ENCODE peak calls at places on chromosomes 12 and 14, in six cellular contexts. Q is SK-N-SH, K is H1, V is HepG2, N is HCT116, I is K562. A is an unnamed sample.

GRCh38 chr12:96989916-96990315 is 82.9 kb downstream of the NEDD1 start:
- DNase-seq in V (peak), K (peak), Q (no peak), I (peak), N (peak), A (no peak)

GRCh38 chr14:54807428-54807827 is 95.2 kb downstream of the GCH1 start:
- DNase-seq in K (no peak), N (no peak), V (no peak), Q (no peak), I (no peak), A (no peak)

GRCh38 chr12:107385518-107385917 is 292.2 kb upstream of the CRY1 start:
- DNase-seq in N (no peak), V (no peak), I (no peak), K (no peak), Q (no peak), A (no peak)

GRCh38 chr14:68546839-68547238 is 246.0 kb downstream of the ZFP36L1 start:
- DNase-seq in V (no peak), I (no peak), K (peak), Q (no peak), N (no peak), A (no peak)

GRCh38 chr12:106671840-106672239 is 89.0 kb downstream of the RFX4 start:
- DNase-seq in N (no peak), Q (no peak), V (no peak), I (no peak), K (peak), A (no peak)

GRCh38 chr12:13359636-13360035 is 163.1 kb downstream of the EMP1 start:
- DNase-seq in K (no peak), N (no peak), I (no peak), Q (no peak), V (no peak), A (no peak)

GRCh38 chr12:50924439-50925341 is 27.7 kb upstream of the HIGD1C start:
- DNase-seq in N (peak), K (peak), V (peak), Q (peak), I (peak), A (peak)

GRCh38 chr14:102028733-102029132 is 58.1 kb downstream of the HSP90AA1 start:
- DNase-seq in I (no peak), Q (no peak), N (no peak), K (no peak), V (no peak), A (no peak)

GRCh38 chr14:23629831-23630396 is 6.2 kb upstream of the DHRS2 start:
- DNase-seq in N (no peak), V (no peak), Q (no peak), K (no peak), I (no peak), A (no peak)

GRCh38 chr14:104697892-104698583 is 8.6 kb downstream of the INF2 start:
- DNase-seq in I (no peak), N (no peak), V (no peak), Q (no peak), K (no peak), A (no peak)

GRCh38 chr12:60101715-60102114 is 505.9 kb downstream of the SLC16A7 start:
- DNase-seq in I (no peak), Q (no peak), N (no peak), K (no peak), V (no peak), A (no peak)

GRCh38 chr12:21111733-21112132 is 19.3 kb upstream of the SLCO1B1 start:
- DNase-seq in K (no peak), N (no peak), I (no peak), V (no peak), Q (no peak), A (no peak)

GRCh38 chr12:72057330-72057911 is 118.8 kb downstream of the TPH2 start:
- DNase-seq in N (no peak), Q (no peak), K (no peak), I (no peak), V (no peak), A (no peak)

GRCh38 chr14:88919502-88919901 is 95.1 kb downstream of the TTC8 start:
- DNase-seq in V (no peak), I (no peak), Q (no peak), N (no peak), K (no peak), A (no peak)

GRCh38 chr12:93733358-93733757 is 56.2 kb downstream of the CRADD start:
- DNase-seq in K (no peak), Q (no peak), I (no peak), N (no peak), V (no peak), A (no peak)

GRCh38 chr12:10968765-10969456 is 17.8 kb downstream of the TAS2R50 start:
- DNase-seq in I (no peak), Q (no peak), N (no peak), V (no peak), K (no peak), A (no peak)

GRCh38 chr14:33457617-33458016 is 493.3 kb downstream of the EGLN3 start:
- DNase-seq in V (no peak), Q (no peak), N (no peak), I (no peak), K (no peak), A (no peak)

DNA sequence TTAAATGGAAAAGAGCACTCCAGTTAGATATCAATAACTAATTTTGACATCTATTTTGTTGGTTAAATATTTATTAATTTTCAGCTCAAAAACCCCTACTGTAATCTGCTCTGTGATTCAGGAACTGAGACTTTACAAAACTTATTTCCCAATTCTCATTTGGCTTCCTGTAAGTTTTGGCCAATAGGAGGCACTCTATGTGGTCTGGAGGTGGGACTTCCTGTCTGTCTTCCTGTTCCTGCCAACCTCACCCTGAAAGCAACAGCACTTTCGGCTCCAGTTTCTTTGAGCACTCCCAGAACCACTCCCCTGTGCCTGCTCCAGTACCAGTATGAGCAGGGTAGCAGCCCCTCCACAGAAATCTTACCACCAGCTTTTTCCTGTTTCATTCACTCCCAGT is 1027.0 kb downstream of the VRK1 start:
- DNase-seq in K (no peak), N (no peak), V (no peak), I (no peak), Q (no peak), A (no peak)
- TF ChIP-seq JUND in K (no peak), N (no peak), V (no peak), I (no peak), Q (no peak), A (no peak)

GRCh38 chr12:125346361-125346760 is 281.1 kb downstream of the AACS start:
- DNase-seq in K (peak), I (no peak), N (no peak), V (no peak), Q (no peak), A (no peak)
- TF ChIP-seq JUND in K (peak), I (no peak), N (no peak), V (no peak), Q (no peak), A (no peak)

GRCh38 chr12:68400231-68400829 is 68.2 kb upstream of the MDM1 start:
- DNase-seq in N (no peak), K (no peak), Q (no peak), I (no peak), V (no peak), A (no peak)
- TF ChIP-seq JUND in N (no peak), K (no peak), Q (no peak), I (no peak), V (no peak), A (no peak)

DNA sequence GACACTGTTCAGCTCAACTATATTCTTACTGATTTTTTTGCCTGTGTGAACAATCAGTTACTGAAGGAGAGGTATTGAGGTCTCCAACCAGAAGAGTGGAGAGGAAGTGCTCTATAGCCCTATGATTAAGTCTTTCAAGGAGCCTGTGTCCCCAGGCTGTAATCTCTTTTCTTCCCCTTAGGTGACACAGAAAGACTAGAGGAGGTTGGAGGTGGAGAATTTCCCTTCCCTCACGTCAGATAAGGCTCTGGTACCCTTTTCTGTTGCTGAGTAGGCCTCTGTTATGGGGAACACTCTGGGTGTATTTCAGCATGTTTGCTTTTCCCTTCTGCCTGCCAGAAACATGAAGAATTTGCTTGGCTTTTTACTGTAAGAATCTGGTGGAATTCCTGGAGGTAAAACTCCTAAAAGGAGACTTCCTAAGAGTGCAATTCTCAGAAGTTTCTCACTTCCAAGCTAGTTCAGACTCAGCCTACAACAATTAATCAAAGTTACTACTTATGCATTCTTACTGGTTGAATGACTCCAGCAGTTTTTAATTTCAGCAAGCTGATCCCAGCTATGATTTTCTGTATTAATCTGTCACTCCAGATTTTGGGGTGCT is 58.3 kb downstream of the SIX1 start:
- DNase-seq in K (no peak), V (no peak), I (no peak), N (no peak), Q (no peak), A (no peak)
- TF ChIP-seq JUND in K (no peak), V (no peak), I (no peak), N (no peak), Q (no peak), A (no peak)

DNA sequence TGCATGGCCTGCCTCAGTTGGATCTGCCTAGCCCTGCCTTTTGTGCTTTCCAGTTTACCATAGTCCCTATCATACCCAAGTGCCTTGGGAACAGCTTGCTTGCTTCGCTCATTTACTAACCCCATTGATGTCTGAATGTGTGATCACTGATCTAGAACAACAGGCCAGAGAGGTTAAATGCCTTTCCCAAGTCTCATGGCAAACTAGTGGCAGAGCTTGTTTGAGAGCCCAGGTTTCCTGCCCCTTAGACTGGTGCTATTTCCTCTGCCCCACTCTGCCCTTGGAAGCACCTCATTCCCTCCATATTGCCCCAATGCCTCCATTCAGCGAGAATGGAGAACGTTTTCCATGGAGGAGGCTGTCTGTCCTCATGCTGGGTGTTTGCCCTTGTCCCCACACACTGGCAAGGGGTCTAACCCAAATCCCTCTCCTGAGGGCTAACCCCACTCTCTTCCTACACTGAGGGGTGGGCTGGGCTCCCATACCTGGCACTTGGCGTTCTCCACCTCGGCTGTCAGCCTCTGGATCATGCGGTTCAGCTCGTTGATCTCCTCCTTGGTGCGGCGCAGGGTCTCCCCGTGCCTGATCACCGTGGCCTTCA is 19.8 kb downstream of the KRT7 start:
- DNase-seq in Q (no peak), I (no peak), K (no peak), N (no peak), V (no peak), A (no peak)
- TF ChIP-seq JUND in Q (no peak), I (no peak), K (no peak), N (no peak), V (no peak), A (no peak)

DNA sequence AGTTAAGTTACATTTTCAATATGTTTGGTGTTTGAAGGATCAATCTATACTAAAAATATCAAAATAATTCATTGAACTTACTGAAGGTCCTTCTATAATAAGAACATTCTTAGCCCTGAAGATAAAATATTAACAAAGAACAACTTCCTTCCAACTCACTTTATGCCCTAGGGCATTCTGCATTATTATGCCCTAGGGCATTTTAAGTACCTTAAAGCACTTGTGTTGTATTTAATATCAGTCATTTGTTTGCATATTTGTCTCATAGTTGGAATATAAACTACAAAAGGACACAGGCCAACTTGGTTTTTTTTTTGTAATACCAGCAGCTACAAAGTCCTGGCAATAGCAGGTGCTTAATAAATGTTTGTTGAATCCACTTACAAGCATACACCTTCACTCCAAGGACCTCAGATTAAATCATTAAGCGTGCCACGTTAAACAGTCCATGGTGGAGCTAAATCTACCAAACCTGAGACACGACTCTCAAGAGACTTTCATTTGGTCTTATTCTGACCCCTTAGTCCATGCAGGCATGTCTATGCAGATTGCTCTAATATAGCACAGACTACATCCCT is 50.7 kb downstream of the EPS8 start:
- DNase-seq in Q (no peak), I (no peak), V (no peak), N (no peak), K (no peak), A (no peak)
- TF ChIP-seq JUND in Q (no peak), I (no peak), V (no peak), N (no peak), K (no peak), A (no peak)

A was measured in T47D.